ENCODE peak calls at places on chromosomes 13 and 19, in four cellular contexts. One of them, this sample, is unnamed.

GRCh38 chr13:44068737-44069136 is 189.0 kb downstream of the LACC1 start:
- DNase-seq in amniotic epithelial cell: peak; percentile 46
- DNase-seq in NCI-H1436 treated with DMSO at 0.1 percent for 48 hours: peak; percentile 1
- DNase-seq in activated naive CD4-positive, alpha-beta T cell treated with Interleukin-2 at 50 U/mL for 16 hours: no peak
- DNase-seq in this sample: peak; percentile 7

GRCh38 chr13:40595693-40596092 is 70.7 kb downstream of the FOXO1 start:
- DNase-seq in amniotic epithelial cell: peak; percentile 55
- DNase-seq in NCI-H1436 treated with DMSO at 0.1 percent for 48 hours: no peak
- DNase-seq in activated naive CD4-positive, alpha-beta T cell treated with Interleukin-2 at 50 U/mL for 16 hours: no peak
- DNase-seq in this sample: no peak

GRCh38 chr19:5356428-5356827 is 15.8 kb upstream of the PTPRS start:
- DNase-seq in amniotic epithelial cell: no peak
- DNase-seq in NCI-H1436 treated with DMSO at 0.1 percent for 48 hours: no peak
- DNase-seq in activated naive CD4-positive, alpha-beta T cell treated with Interleukin-2 at 50 U/mL for 16 hours: no peak
- DNase-seq in this sample: no peak

GRCh38 chr13:77176350-77176749 is 149.4 kb upstream of the FBXL3 start:
- DNase-seq in amniotic epithelial cell: peak; percentile 87
- DNase-seq in NCI-H1436 treated with DMSO at 0.1 percent for 48 hours: no peak
- DNase-seq in activated naive CD4-positive, alpha-beta T cell treated with Interleukin-2 at 50 U/mL for 16 hours: no peak
- DNase-seq in this sample: no peak

GRCh38 chr19:18606281-18607221 is at the start of gene CRLF1:
- DNase-seq in amniotic epithelial cell: no peak
- DNase-seq in NCI-H1436 treated with DMSO at 0.1 percent for 48 hours: no peak
- DNase-seq in activated naive CD4-positive, alpha-beta T cell treated with Interleukin-2 at 50 U/mL for 16 hours: no peak
- DNase-seq in this sample: no peak

GRCh38 chr13:106133025-106133424 is 402.4 kb downstream of the EFNB2 start:
- DNase-seq in amniotic epithelial cell: peak; percentile 75
- DNase-seq in NCI-H1436 treated with DMSO at 0.1 percent for 48 hours: no peak
- DNase-seq in activated naive CD4-positive, alpha-beta T cell treated with Interleukin-2 at 50 U/mL for 16 hours: no peak
- DNase-seq in this sample: peak; percentile 31

GRCh38 chr13:52695856-52696255 is 43.2 kb downstream of the SUGT1 start:
- DNase-seq in amniotic epithelial cell: peak; percentile 89
- DNase-seq in NCI-H1436 treated with DMSO at 0.1 percent for 48 hours: no peak
- DNase-seq in activated naive CD4-positive, alpha-beta T cell treated with Interleukin-2 at 50 U/mL for 16 hours: peak; percentile 11
- DNase-seq in this sample: no peak

GRCh38 chr19:1651061-1651547 is 1.3 kb downstream of the TCF3 start:
- DNase-seq in amniotic epithelial cell: no peak
- DNase-seq in NCI-H1436 treated with DMSO at 0.1 percent for 48 hours: no peak
- DNase-seq in activated naive CD4-positive, alpha-beta T cell treated with Interleukin-2 at 50 U/mL for 16 hours: peak; percentile 65
- DNase-seq in this sample: no peak

GRCh38 chr13:48038763-48039162 is 1.2 kb downstream of the NUDT15 start:
- DNase-seq in amniotic epithelial cell: no peak
- DNase-seq in NCI-H1436 treated with DMSO at 0.1 percent for 48 hours: no peak
- DNase-seq in activated naive CD4-positive, alpha-beta T cell treated with Interleukin-2 at 50 U/mL for 16 hours: no peak
- DNase-seq in this sample: no peak

GRCh38 chr19:35389192-35389861 is 18.5 kb downstream of the GPR42 start:
- DNase-seq in amniotic epithelial cell: no peak
- DNase-seq in NCI-H1436 treated with DMSO at 0.1 percent for 48 hours: no peak
- DNase-seq in activated naive CD4-positive, alpha-beta T cell treated with Interleukin-2 at 50 U/mL for 16 hours: no peak
- DNase-seq in this sample: no peak

GRCh38 chr19:1768248-1768647 is 14.9 kb downstream of the ONECUT3 start:
- DNase-seq in amniotic epithelial cell: no peak
- DNase-seq in NCI-H1436 treated with DMSO at 0.1 percent for 48 hours: no peak
- DNase-seq in activated naive CD4-positive, alpha-beta T cell treated with Interleukin-2 at 50 U/mL for 16 hours: no peak
- DNase-seq in this sample: no peak

This sample was measured in smooth muscle cell of the brain vasculature.